ENCODE peak calls at places on chromosomes 11 and 22, in six cellular contexts. C is sciatic nerve; T is fibroblast of villous mesenchyme; Z is GM04503; Y is stromal cell of bone marrow; P is activated T-helper 1 cell treated with anti-CD3 and anti-CD28 coated beads, Interleukin-12 subunit alpha, Interleukin-12 subunit beta, Interleukin-2, Interleukin-4 antibody, amounts not matched to agents 30 ng/mL and 10 ng/mL and 1 ng/mL, durations not matched to agents 14 hours and 24 hours and 36 hours. N is an unnamed sample.

GRCh38 chr11:61885166-61885778 is 6.1 kb downstream of the FADS3 start:
- DNase-seq in C (no peak), T (no peak), Z (no peak), Y (no peak), P (no peak), N (no peak)

GRCh38 chr22:38317995-38318715 is 922 bp upstream of the CSNK1E start:
- DNase-seq in C (peak; percentile 75), T (peak; percentile 95), Z (peak; percentile 88), Y (peak; percentile 86), P (no peak), N (no peak)

GRCh38 chr11:76704171-76704948 is 33.8 kb upstream of the LRRC32 start:
- DNase-seq in C (no peak), T (no peak), Z (no peak), Y (no peak), P (no peak), N (no peak)

GRCh38 chr11:69239320-69240040 is 54.5 kb upstream of the MYEOV start:
- DNase-seq in C (no peak), T (no peak), Z (no peak), Y (no peak), P (no peak), N (no peak)

GRCh38 chr22:37905534-37906363 is at the start of gene MICALL1:
- DNase-seq in C (peak; percentile 77), T (peak; percentile 73), Z (no peak), Y (peak; percentile 45), P (peak; percentile 67), N (no peak)

GRCh38 chr22:24112188-24112587 is 69.1 kb upstream of the SUSD2 start:
- DNase-seq in C (no peak), T (no peak), Z (no peak), Y (no peak), P (no peak), N (no peak)

GRCh38 chr11:313304-313786 is 495 bp upstream of the IFITM1 start:
- DNase-seq in C (no peak), T (no peak), Z (no peak), Y (no peak), P (no peak), N (no peak)

GRCh38 chr22:28155808-28156207 is 236.8 kb upstream of the PITPNB start:
- DNase-seq in C (no peak), T (peak; percentile 45), Z (no peak), Y (no peak), P (no peak), N (no peak)

GRCh38 chr22:46052801-46053562 is 76.0 kb upstream of the WNT7B start:
- DNase-seq in C (peak; percentile 76), T (peak; percentile 59), Z (no peak), Y (no peak), P (no peak), N (no peak)

GRCh38 chr22:32448980-32449379 is 15.3 kb downstream of the BPIFC start:
- DNase-seq in C (no peak), T (no peak), Z (no peak), Y (no peak), P (no peak), N (no peak)

GRCh38 chr11:2205214-2205770 is 33.7 kb upstream of the TH start:
- DNase-seq in C (peak; percentile 22), T (no peak), Z (no peak), Y (no peak), P (no peak), N (no peak)

GRCh38 chr22:35882226-35883027 is 146.2 kb downstream of the RBFOX2 start:
- DNase-seq in C (no peak), T (peak; percentile 64), Z (no peak), Y (no peak), P (no peak), N (no peak)

GRCh38 chr11:94934836-94935235 is 38.5 kb downstream of the CWC15 start:
- DNase-seq in C (no peak), T (no peak), Z (no peak), Y (no peak), P (no peak), N (no peak)

GRCh38 chr11:126949066-126949945 is 51.3 kb downstream of the KIRREL3 start:
- DNase-seq in C (no peak), T (no peak), Z (no peak), Y (peak; percentile 35), P (no peak), N (no peak)

GRCh38 chr11:11241284-11241683 is 111.8 kb downstream of the CSNK2A3 start:
- DNase-seq in C (no peak), T (no peak), Z (no peak), Y (no peak), P (no peak), N (no peak)

GRCh38 chr11:20226936-20227335 is 66.7 kb upstream of the DBX1 start:
- DNase-seq in C (no peak), T (no peak), Z (no peak), Y (peak; percentile 14), P (no peak), N (peak; percentile 29)

GRCh38 chr11:68677432-68677831 is 6.9 kb upstream of the GAL start:
- DNase-seq in C (no peak), T (peak; percentile 62), Z (peak; percentile 13), Y (peak; percentile 31), P (no peak), N (no peak)

GRCh38 chr11:122642472-122642922 is 13.0 kb upstream of the UBASH3B start:
- DNase-seq in C (no peak), T (peak; percentile 65), Z (peak; percentile 80), Y (peak; percentile 79), P (no peak), N (peak; percentile 49)